ENCODE peak calls at places on chromosomes 4 and X, in seven cellular contexts. B, D, C, E, U, L and V are unnamed samples. For H3K4me1, the result is how much of the 10 kb centered on the place peaks cover.

GRCh38 chr4:3825530-3825929 is 59.3 kb downstream of the ADRA2C start:
- DNase-seq in B (no peak), D (no peak), C (no peak), E (no peak), U (peak), L (no peak), V (no peak)

GRCh38 chr4:75285837-75286236 is 228.4 kb downstream of the RCHY1 start:
- DNase-seq in B (no peak), D (no peak), C (no peak), E (no peak), U (no peak), L (no peak), V (peak)

GRCh38 chr4:26787461-26788340 is 72.9 kb upstream of the STIM2 start:
- DNase-seq in B (peak), D (peak), C (no peak), E (no peak), U (no peak), L (peak), V (peak)

GRCh38 chr4:139524062-139524631 is 31.9 kb downstream of the SETD7 start:
- DNase-seq in B (no peak), D (no peak), C (no peak), E (no peak), U (no peak), L (peak), V (peak)

GRCh38 chrX:22300130-22300529 is 27.4 kb downstream of the CBLL2 start:
- DNase-seq in B (no peak), D (no peak), C (no peak), E (no peak), U (no peak), L (peak), V (peak)

GRCh38 chrX:17613979-17614572 is 123.2 kb upstream of the SCML1 start:
- DNase-seq in B (no peak), D (no peak), C (no peak), E (peak), U (peak), L (peak), V (peak)

GRCh38 chr4:77073981-77074865 is 1.6 kb downstream of the CCNI start:
- DNase-seq in B (no peak), D (no peak), C (no peak), E (no peak), U (no peak), L (no peak), V (no peak)

GRCh38 chr4:154490589-154491340 is 834 bp downstream of the DCHS2 start:
- DNase-seq in B (peak), D (peak), C (no peak), E (no peak), U (no peak), L (no peak), V (no peak)

GRCh38 chr4:147015531-147015930 is 69.9 kb upstream of the TTC29 start:
- DNase-seq in B (no peak), D (no peak), C (no peak), E (no peak), U (no peak), L (no peak), V (no peak)

GRCh38 chr4:143286733-143287570 is 49.7 kb upstream of the GAB1 start:
- DNase-seq in B (no peak), D (no peak), C (no peak), E (no peak), U (no peak), L (peak), V (peak)

GRCh38 chrX:78092296-78092695 is 11.8 kb upstream of the PGK1 start:
- DNase-seq in B (no peak), D (no peak), C (no peak), E (no peak), U (no peak), L (peak), V (peak)

GRCh38 chr4:139849219-139849618 is 183.6 kb downstream of the MGST2 start:
- DNase-seq in B (no peak), D (no peak), C (no peak), E (no peak), U (no peak), L (no peak), V (no peak)

GRCh38 chr4:80017125-80017854 is 55.7 kb downstream of the ANTXR2 start:
- DNase-seq in B (no peak), D (no peak), C (no peak), E (no peak), U (no peak), L (peak), V (peak)

GRCh38 chr4:138639018-138639876 is 376.3 kb upstream of the NOCT start:
- DNase-seq in B (no peak), D (no peak), C (no peak), E (no peak), U (no peak), L (peak), V (peak)

GRCh38 chrX:41010188-41010846 is 74.9 kb upstream of the USP9X start:
- DNase-seq in B (peak), D (peak), C (no peak), E (peak), U (peak), L (peak), V (peak)

GRCh38 chr4:16693040-16693506 is 205.4 kb downstream of the LDB2 start:
- DNase-seq in B (no peak), D (no peak), C (no peak), E (no peak), U (no peak), L (no peak), V (peak)

DNA sequence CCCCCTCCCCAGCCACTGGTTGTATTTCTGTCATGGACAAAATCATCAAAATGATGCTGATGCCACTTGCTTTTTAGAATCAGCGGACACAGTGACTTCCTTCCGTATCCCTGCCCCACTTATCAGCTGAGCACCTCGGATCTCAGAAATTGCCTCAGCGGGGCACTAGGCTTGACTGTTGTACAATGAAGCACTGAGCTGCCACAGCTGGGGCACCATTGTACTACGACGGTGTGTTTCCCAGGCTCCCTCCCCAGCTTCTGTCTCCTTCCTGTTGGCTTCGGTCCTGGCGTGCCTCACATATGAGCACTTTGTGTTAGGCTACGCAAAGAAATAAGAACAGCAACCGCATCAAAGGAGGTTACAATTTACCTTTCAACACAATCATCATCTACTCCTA is 82.4 kb downstream of the F11 start:
- DNase-seq in B (peak), D (no peak), C (no peak), E (no peak), U (no peak), L (no peak), V (no peak)
- H3K4me1 ChIP-seq in B (under half), D (under half), C (under half), E (under half), U (under half), L (under half), V (under half)

GRCh38 chr4:182257503-182257902 is 14.3 kb downstream of the TENM3 start:
- DNase-seq in B (no peak), D (no peak), C (no peak), E (no peak), U (no peak), L (no peak), V (no peak)

GRCh38 chr4:182250446-182250845 is 7.2 kb downstream of the TENM3 start:
- DNase-seq in B (no peak), D (no peak), C (no peak), E (no peak), U (no peak), L (no peak), V (no peak)

GRCh38 chr4:182255421-182256190 is 12.4 kb downstream of the TENM3 start:
- DNase-seq in B (no peak), D (no peak), C (no peak), E (no peak), U (no peak), L (no peak), V (no peak)

GRCh38 chr4:182251116-182251515 is 7.9 kb downstream of the TENM3 start:
- DNase-seq in B (no peak), D (no peak), C (no peak), E (no peak), U (no peak), L (no peak), V (no peak)

GRCh38 chr4:182254381-182254780 is 11.2 kb downstream of the TENM3 start:
- DNase-seq in B (no peak), D (no peak), C (no peak), E (no peak), U (no peak), L (no peak), V (no peak)
- H3K4me1 ChIP-seq in B (under half), D (under half), C (under half), E (under half), U (under half), L (under half), V (under half)

DNA sequence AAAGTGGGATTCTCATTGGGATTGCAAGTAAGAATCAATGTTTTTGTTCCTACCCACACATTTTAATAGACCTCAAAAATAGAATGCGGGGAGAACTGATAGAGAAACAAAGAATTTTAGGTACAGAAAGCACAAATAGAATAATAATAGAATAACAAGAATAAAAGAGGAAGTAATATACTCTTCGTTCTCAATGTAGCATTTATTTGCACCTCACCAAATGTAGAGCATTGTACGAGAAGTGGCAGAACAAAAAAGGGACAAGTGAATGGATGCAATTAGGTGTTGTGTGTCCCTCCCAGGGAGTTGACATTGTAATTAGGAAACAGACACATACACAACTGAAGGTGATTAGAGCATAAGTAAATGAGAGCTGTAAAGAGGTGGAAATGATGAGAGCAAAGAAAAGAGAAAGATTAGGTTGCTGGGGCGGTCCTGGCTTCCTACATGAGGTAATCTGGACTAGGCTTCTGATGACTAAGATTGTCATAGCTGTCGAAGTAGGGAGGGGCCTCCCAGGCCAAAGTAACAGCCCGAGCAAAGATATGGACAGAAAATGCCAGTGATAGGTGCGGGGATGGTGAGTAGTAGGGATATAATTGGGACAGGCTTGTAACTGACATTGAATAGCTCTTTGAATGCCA is 10.4 kb downstream of the RAB9A start:
- DNase-seq in B (no peak), D (no peak), C (no peak), E (no peak), U (no peak), L (peak), V (no peak)
- H3K4me1 ChIP-seq in B (under half), D (under half), C (under half), E (under half), U (under half), L (under half), V (under half)

GRCh38 chr4:70718811-70719604 is 2.8 kb upstream of the RUFY3 start:
- DNase-seq in B (no peak), D (no peak), C (no peak), E (no peak), U (no peak), L (no peak), V (peak)
- H3K4me1 ChIP-seq in B (under half), D (under half), C (under half), E (under half), U (under half), L (under half), V (under half)

DNA sequence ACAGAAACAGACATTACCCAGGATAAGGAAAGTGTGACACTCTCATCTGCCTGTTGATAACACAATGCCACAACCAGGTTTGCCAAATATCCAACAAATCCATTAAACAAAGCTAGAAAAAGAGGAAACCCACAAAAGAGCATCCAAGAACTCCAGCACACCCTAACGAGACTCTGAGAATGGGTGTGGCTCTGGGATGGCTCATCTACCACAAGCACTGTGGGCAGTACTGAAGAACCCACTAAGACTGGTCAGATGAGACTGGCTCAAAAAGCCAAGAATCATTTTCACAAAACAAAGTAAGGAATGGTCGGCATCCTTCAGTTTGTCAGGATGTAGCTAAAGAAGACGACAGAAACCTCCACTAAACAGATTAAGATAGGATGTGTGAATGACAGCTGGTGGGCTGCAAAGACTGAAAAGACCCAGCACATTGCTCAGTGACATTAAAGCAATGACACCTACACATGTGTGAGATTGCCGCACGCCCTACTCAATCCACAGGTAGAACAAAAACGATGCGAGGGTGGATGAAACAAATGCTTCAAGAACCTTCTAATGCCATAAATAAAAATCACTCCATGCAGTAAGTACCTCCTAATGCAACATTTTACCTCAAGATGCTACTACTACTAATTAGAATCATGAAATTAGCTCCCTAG is 14.6 kb downstream of the ATP8A1 start:
- DNase-seq in B (no peak), D (no peak), C (no peak), E (no peak), U (no peak), L (no peak), V (peak)
- H3K4me1 ChIP-seq in B (under half), D (half or more), C (under half), E (under half), U (under half), L (under half), V (under half)

GRCh38 chr4:74117024-74117534 is 18.1 kb upstream of the CXCL2 start:
- DNase-seq in B (no peak), D (peak), C (no peak), E (peak), U (peak), L (peak), V (peak)
- H3K4me1 ChIP-seq in B (under half), D (under half), C (under half), E (under half), U (under half), L (under half), V (half or more)

GRCh38 chr4:107897823-107898222 is 33.5 kb upstream of the CYP2U1 start:
- DNase-seq in B (no peak), D (no peak), C (no peak), E (no peak), U (no peak), L (no peak), V (no peak)

GRCh38 chr4:107896651-107897050 is 34.7 kb upstream of the CYP2U1 start:
- DNase-seq in B (no peak), D (no peak), C (no peak), E (no peak), U (no peak), L (no peak), V (no peak)

GRCh38 chr4:107893171-107894137 is 37.9 kb upstream of the CYP2U1 start:
- DNase-seq in B (no peak), D (no peak), C (no peak), E (no peak), U (no peak), L (peak), V (no peak)

GRCh38 chr4:107894138-107894603 is 37.2 kb upstream of the CYP2U1 start:
- DNase-seq in B (no peak), D (no peak), C (no peak), E (no peak), U (no peak), L (no peak), V (no peak)

DNA sequence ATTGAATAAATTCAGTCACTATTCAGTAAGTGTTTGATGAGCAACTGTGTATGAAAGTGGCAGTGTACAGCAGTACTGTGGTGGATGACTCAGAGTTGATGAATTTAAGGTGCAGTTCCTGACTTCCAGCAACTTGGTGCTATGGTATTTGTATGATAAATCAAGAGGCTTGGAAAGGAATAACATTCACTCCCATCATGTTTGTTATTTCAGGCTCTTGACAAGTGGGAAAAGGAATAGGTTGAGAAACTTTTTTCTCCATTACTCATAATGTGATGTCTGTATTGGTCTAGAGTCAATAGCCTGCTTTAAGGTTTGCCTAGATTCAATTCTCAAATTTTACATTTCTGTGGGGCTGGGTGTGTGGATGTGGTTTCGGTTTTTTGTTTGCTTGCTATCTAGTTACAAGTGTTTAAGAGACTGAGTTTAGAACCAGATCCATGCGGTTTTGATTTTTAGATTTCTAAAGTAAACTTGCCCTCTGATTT is 35.1 kb upstream of the CYP2U1 start:
- DNase-seq in B (no peak), D (no peak), C (no peak), E (peak), U (no peak), L (peak), V (peak)
- H3K4me1 ChIP-seq in B (under half), D (under half), C (under half), E (under half), U (under half), L (under half), V (under half)

DNA sequence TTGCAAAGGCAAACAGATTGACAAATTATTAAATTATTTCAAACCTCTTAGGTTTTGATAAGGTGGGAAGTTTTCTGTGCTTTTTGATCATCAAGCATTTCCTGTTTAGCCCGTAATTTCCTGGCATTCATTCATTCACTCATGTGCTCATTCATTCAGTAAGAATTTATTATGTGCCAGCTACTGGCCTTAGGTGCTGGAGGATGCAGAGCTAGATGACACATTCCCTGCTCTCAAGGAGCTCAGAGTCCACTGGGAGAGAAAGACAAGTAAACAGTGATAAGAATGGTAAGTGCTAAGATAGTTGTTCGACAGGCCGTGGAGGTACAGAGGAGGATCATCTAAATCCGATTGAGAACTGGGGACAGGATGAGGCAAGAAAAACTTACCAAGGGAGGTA is 153.0 kb downstream of the DCTD start:
- DNase-seq in B (no peak), D (no peak), C (no peak), E (no peak), U (no peak), L (peak), V (peak)
- H3K4me1 ChIP-seq in B (under half), D (under half), C (under half), E (under half), U (under half), L (under half), V (under half)

DNA sequence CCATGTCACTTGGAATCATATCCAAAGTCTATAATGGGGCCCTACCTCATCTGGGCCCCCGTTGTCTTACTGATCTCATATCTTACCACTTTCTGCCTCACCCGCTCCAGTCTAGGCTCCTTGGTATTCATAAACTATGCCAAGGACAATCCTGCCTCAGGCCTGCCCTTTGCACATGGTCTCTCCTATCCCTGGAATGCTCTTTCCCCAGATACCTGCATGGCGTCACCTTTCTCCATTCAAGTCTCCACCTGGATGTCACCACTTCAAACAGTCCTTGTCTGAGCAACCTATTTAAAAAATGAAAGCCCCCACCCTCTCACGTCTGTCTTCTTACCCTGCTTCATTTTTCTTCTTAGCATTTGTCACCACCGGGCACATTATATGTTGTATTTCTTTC is 8.2 kb downstream of the VGLL1 start:
- DNase-seq in B (no peak), D (no peak), C (no peak), E (no peak), U (no peak), L (no peak), V (no peak)
- H3K4me1 ChIP-seq in B (under half), D (under half), C (under half), E (under half), U (under half), L (under half), V (under half)